ENCODE peak calls at places on chromosomes 12 and 14, in seven cellular contexts. One of them, this sample, is unnamed.

GRCh38 chr14:86087377-86087776 is 557.4 kb downstream of the FLRT2 start:
- DNase-seq in renal cortical epithelial cell: no peak
- DNase-seq in non-pigmented ciliary epithelial cell: no peak
- DNase-seq in naive thymus-derived CD8-positive, alpha-beta T cell: no peak
- DNase-seq in activated CD4-positive, alpha-beta T cell treated with anti-CD3 and anti-CD28 coated beads, Interleukin-2, amount 50 U/mL, for 24 hours: no peak
- DNase-seq in Right ventricle myocardium superior: no peak
- DNase-seq in NCI-H1048: no peak
- DNase-seq in this sample: no peak

GRCh38 chr12:5088586-5089264 is 45.0 kb downstream of the KCNA5 start:
- DNase-seq in activated CD4-positive, alpha-beta T cell treated with anti-CD3 and anti-CD28 coated beads, Interleukin-2, amount 50 U/mL, for 24 hours: no peak
- DNase-seq in renal cortical epithelial cell: peak; percentile 48
- DNase-seq in naive thymus-derived CD8-positive, alpha-beta T cell: no peak
- DNase-seq in non-pigmented ciliary epithelial cell: no peak
- DNase-seq in NCI-H1048: no peak
- DNase-seq in Right ventricle myocardium superior: no peak
- DNase-seq in this sample: no peak

GRCh38 chr12:124150176-124150575 is 144.7 kb upstream of the RFLNA start:
- DNase-seq in Right ventricle myocardium superior: no peak
- DNase-seq in NCI-H1048: no peak
- DNase-seq in naive thymus-derived CD8-positive, alpha-beta T cell: no peak
- DNase-seq in renal cortical epithelial cell: no peak
- DNase-seq in activated CD4-positive, alpha-beta T cell treated with anti-CD3 and anti-CD28 coated beads, Interleukin-2, amount 50 U/mL, for 24 hours: no peak
- DNase-seq in non-pigmented ciliary epithelial cell: no peak
- DNase-seq in this sample: no peak

GRCh38 chr12:3717283-3717974 is 35.5 kb downstream of the CRACR2A start:
- DNase-seq in activated CD4-positive, alpha-beta T cell treated with anti-CD3 and anti-CD28 coated beads, Interleukin-2, amount 50 U/mL, for 24 hours: no peak
- DNase-seq in non-pigmented ciliary epithelial cell: no peak
- DNase-seq in naive thymus-derived CD8-positive, alpha-beta T cell: no peak
- DNase-seq in renal cortical epithelial cell: no peak
- DNase-seq in Right ventricle myocardium superior: no peak
- DNase-seq in NCI-H1048: no peak
- DNase-seq in this sample: no peak

GRCh38 chr14:55454264-55455151 is 14.1 kb upstream of the TBPL2 start:
- DNase-seq in renal cortical epithelial cell: peak; percentile 92
- DNase-seq in naive thymus-derived CD8-positive, alpha-beta T cell: no peak
- DNase-seq in NCI-H1048: no peak
- DNase-seq in activated CD4-positive, alpha-beta T cell treated with anti-CD3 and anti-CD28 coated beads, Interleukin-2, amount 50 U/mL, for 24 hours: no peak
- DNase-seq in non-pigmented ciliary epithelial cell: peak; percentile 52
- DNase-seq in Right ventricle myocardium superior: no peak
- DNase-seq in this sample: no peak

GRCh38 chr14:77126461-77126990 is 15.1 kb downstream of the ZDHHC22 start:
- DNase-seq in NCI-H1048: no peak
- DNase-seq in renal cortical epithelial cell: no peak
- DNase-seq in naive thymus-derived CD8-positive, alpha-beta T cell: no peak
- DNase-seq in activated CD4-positive, alpha-beta T cell treated with anti-CD3 and anti-CD28 coated beads, Interleukin-2, amount 50 U/mL, for 24 hours: no peak
- DNase-seq in non-pigmented ciliary epithelial cell: no peak
- DNase-seq in Right ventricle myocardium superior: no peak
- DNase-seq in this sample: no peak

GRCh38 chr12:64616221-64616620 is 5.9 kb downstream of the RASSF3 start:
- DNase-seq in NCI-H1048: no peak
- DNase-seq in activated CD4-positive, alpha-beta T cell treated with anti-CD3 and anti-CD28 coated beads, Interleukin-2, amount 50 U/mL, for 24 hours: no peak
- DNase-seq in renal cortical epithelial cell: no peak
- DNase-seq in naive thymus-derived CD8-positive, alpha-beta T cell: no peak
- DNase-seq in Right ventricle myocardium superior: no peak
- DNase-seq in non-pigmented ciliary epithelial cell: no peak
- DNase-seq in this sample: no peak

GRCh38 chr12:109767991-109768900 is 54.6 kb downstream of the FAM222A start:
- DNase-seq in renal cortical epithelial cell: no peak
- DNase-seq in activated CD4-positive, alpha-beta T cell treated with anti-CD3 and anti-CD28 coated beads, Interleukin-2, amount 50 U/mL, for 24 hours: no peak
- DNase-seq in non-pigmented ciliary epithelial cell: no peak
- DNase-seq in naive thymus-derived CD8-positive, alpha-beta T cell: no peak
- DNase-seq in NCI-H1048: no peak
- DNase-seq in Right ventricle myocardium superior: no peak
- DNase-seq in this sample: no peak

GRCh38 chr14:96145116-96145864 is 59.3 kb upstream of the BDKRB2 start:
- DNase-seq in Right ventricle myocardium superior: no peak
- DNase-seq in non-pigmented ciliary epithelial cell: no peak
- DNase-seq in activated CD4-positive, alpha-beta T cell treated with anti-CD3 and anti-CD28 coated beads, Interleukin-2, amount 50 U/mL, for 24 hours: no peak
- DNase-seq in NCI-H1048: no peak
- DNase-seq in naive thymus-derived CD8-positive, alpha-beta T cell: no peak
- DNase-seq in renal cortical epithelial cell: peak; percentile 55
- DNase-seq in this sample: no peak

GRCh38 chr14:38138581-38139138 is 69.0 kb upstream of the SSTR1 start:
- DNase-seq in naive thymus-derived CD8-positive, alpha-beta T cell: no peak
- DNase-seq in activated CD4-positive, alpha-beta T cell treated with anti-CD3 and anti-CD28 coated beads, Interleukin-2, amount 50 U/mL, for 24 hours: no peak
- DNase-seq in non-pigmented ciliary epithelial cell: no peak
- DNase-seq in renal cortical epithelial cell: no peak
- DNase-seq in Right ventricle myocardium superior: no peak
- DNase-seq in NCI-H1048: no peak
- DNase-seq in this sample: no peak

GRCh38 chr12:128116537-128116936 is 150.4 kb upstream of the TMEM132C start:
- DNase-seq in non-pigmented ciliary epithelial cell: no peak
- DNase-seq in naive thymus-derived CD8-positive, alpha-beta T cell: no peak
- DNase-seq in activated CD4-positive, alpha-beta T cell treated with anti-CD3 and anti-CD28 coated beads, Interleukin-2, amount 50 U/mL, for 24 hours: no peak
- DNase-seq in Right ventricle myocardium superior: no peak
- DNase-seq in NCI-H1048: no peak
- DNase-seq in renal cortical epithelial cell: no peak
- DNase-seq in this sample: no peak